ENCODE peak calls at places on chromosome 1, in six cellular contexts. S, C, G, R, B and Z are unnamed samples.

GRCh38 chr1:82219841-82220240 is 419.1 kb downstream of the ADGRL2 start:
- DNase-seq in C (no peak), R (no peak), S (no peak), B (no peak), G (no peak), Z (no peak)

GRCh38 chr1:90000934-90001676 is 6.2 kb downstream of the ZNF326 start:
- DNase-seq in R (no peak), S (no peak), C (no peak), G (no peak), B (no peak), Z (no peak)

GRCh38 chr1:247487057-247487456 is 29.2 kb upstream of the OR2B11 start:
- DNase-seq in G (no peak), C (peak), R (peak), B (peak), S (peak), Z (peak)

GRCh38 chr1:180131510-180131909 is 23.2 kb upstream of the QSOX1 start:
- DNase-seq in S (no peak), B (no peak), R (peak), G (no peak), C (no peak), Z (peak)

GRCh38 chr1:177849130-177849529 is 120.7 kb downstream of the SEC16B start:
- DNase-seq in R (no peak), C (no peak), G (no peak), B (no peak), S (no peak), Z (no peak)

GRCh38 chr1:235642021-235642942 is 7.3 kb downstream of the GNG4 start:
- DNase-seq in G (peak), R (no peak), S (peak), C (no peak), B (peak), Z (peak)

GRCh38 chr1:203175237-203176181 is at the start of gene MYBPH:
- DNase-seq in C (no peak), R (no peak), B (no peak), S (no peak), G (no peak), Z (no peak)

GRCh38 chr1:231192620-231193163 is 30.8 kb downstream of the TRIM67 start:
- DNase-seq in B (no peak), C (no peak), R (no peak), G (no peak), S (no peak), Z (peak)

GRCh38 chr1:1039145-1039910 is 19.4 kb downstream of the AGRN start:
- DNase-seq in C (no peak), R (no peak), B (no peak), S (no peak), G (no peak), Z (no peak)

GRCh38 chr1:212401838-212402582 is 12.7 kb downstream of the PACC1 start:
- DNase-seq in G (no peak), C (no peak), R (no peak), B (no peak), S (no peak), Z (no peak)

GRCh38 chr1:205916541-205916940 is 26.7 kb downstream of the SLC26A9 start:
- DNase-seq in B (peak), R (no peak), C (no peak), S (no peak), G (no peak), Z (no peak)

GRCh38 chr1:164721037-164721496 is 162.1 kb downstream of the PBX1 start:
- DNase-seq in S (no peak), G (no peak), C (no peak), B (no peak), R (no peak), Z (peak)

DNA sequence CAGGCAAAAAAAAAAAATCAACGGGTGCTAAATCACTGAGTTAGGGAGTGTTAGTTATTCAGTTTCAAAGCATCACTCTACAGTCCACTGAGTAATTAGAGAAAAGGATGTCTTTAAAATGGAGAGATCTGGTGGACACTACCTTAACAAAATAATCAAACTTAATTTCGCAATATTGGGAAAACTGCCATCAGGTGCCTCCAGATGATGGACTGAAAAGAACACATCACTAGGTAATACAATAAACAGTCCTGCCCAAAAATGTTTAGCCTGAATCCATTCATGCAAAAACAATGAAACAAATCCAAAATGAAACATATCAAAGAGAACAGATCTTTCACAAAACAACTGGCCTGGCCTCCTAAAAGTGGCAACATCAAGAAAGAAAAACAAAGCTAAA is 54.1 kb downstream of the ENAH start:
- DNase-seq in S (no peak), R (no peak), B (no peak), C (no peak), G (no peak), Z (no peak)
- TF ChIP-seq JUN in S (no peak), R (no peak), B (no peak), C (no peak), G (no peak), Z (no peak)

DNA sequence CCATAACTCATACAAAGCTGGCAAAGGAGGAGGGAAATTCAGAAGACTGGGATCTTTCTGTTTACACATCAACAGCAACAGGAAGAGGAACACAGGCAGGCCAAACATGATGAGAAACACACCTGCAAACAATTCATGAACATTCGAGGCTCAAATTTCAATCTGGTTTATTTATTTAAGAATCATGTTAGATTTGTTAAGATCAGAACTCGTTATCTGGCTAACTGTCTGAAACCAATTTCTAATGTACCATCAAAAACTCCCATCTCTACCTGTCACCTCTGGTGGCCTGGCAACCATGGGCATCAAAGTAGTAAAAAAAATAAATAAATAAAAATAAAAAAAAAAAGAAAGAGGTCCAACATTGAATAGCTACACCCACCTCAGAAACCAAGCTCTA is 9.8 kb downstream of the LBR start:
- DNase-seq in C (no peak), B (no peak), S (no peak), R (no peak), G (no peak), Z (no peak)
- TF ChIP-seq JUN in C (no peak), B (no peak), S (no peak), R (no peak), G (no peak), Z (no peak)

GRCh38 chr1:85607126-85607912 is 26.8 kb downstream of the CCN1 start:
- DNase-seq in C (peak), S (no peak), B (peak), R (peak), G (peak), Z (peak)
- TF ChIP-seq JUN in C (peak), S (no peak), B (peak), R (peak), G (no peak), Z (peak)

DNA sequence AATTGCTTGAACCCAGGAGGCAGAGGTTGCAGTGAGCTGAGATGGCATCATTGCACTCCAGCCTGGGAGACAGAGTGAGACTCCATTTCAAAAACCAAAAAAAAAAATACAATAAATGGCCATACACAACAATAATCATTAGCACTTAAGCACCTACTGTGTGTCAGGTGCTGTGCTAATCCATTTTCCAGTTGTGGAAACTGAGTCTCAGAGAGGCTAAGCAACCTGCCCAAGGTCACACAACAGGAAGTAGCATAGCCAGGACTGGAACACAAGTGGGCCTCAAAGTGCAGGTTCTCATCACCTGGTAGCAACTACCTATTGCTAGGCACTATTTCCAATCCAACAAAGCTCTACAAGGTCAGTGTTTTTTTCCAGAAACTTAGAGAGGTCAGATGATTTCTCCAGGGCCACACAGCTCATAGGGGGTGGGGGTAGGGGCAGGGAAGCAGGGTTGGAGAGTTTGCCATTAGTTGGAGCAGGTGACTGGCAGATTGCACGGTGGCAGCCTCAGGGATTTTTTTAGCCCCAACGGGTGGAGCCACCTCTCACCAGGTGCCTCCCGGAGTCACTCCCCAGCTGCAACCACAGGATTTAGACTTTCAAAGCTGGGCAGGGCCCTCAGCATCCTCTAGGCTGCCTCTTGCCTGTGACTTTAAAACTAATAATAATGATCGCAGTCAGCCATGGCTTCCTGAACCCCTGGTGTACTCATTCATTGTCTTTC is 52.5 kb upstream of the ID3 start:
- DNase-seq in R (no peak), B (no peak), C (no peak), G (no peak), S (no peak), Z (no peak)
- TF ChIP-seq JUN in R (no peak), B (no peak), C (no peak), G (no peak), S (no peak), Z (no peak)